ENCODE peak calls at places on chromosomes 13 and 19, in four cellular contexts. K is neural progenitor cell, U is SK-N-SH, X is GM23248. H is an unnamed sample. For H3K4me1 and H3K27me3, the result is how much of the 10 kb centered on the place peaks cover.

GRCh38 chr13:43058318-43058674 is 34.9 kb downstream of the DNAJC15 start:
- DNase-seq in K (no peak), U (no peak), X (peak), H (no peak)

GRCh38 chr13:44230736-44231135 is 142.9 kb upstream of the SERP2 start:
- DNase-seq in K (no peak), U (no peak), X (no peak), H (no peak)

GRCh38 chr19:19026299-19026971 is 6.9 kb downstream of the SUGP2 start:
- DNase-seq in K (peak), U (no peak), X (peak), H (no peak)

GRCh38 chr13:86932935-86933334 is 738.2 kb upstream of the SLITRK5 start:
- DNase-seq in K (peak), U (no peak), X (no peak), H (no peak)

GRCh38 chr13:27790523-27790922 is 1.8 kb upstream of the GSX1 start:
- DNase-seq in K (peak), U (no peak), X (no peak), H (peak)

GRCh38 chr19:18433735-18434398 is 4.1 kb downstream of the ISYNA1 start:
- DNase-seq in K (peak), U (peak), X (no peak), H (no peak)

GRCh38 chr19:15587663-15588062 is 27.4 kb upstream of the CYP4F8 start:
- DNase-seq in K (no peak), U (no peak), X (no peak), H (no peak)

GRCh38 chr13:76723551-76724232 is 162.5 kb downstream of the KCTD12 start:
- DNase-seq in K (peak), U (no peak), X (peak), H (peak)

GRCh38 chr19:10189631-10190425 is 4.9 kb downstream of the DNMT1 start:
- DNase-seq in K (no peak), U (no peak), X (peak), H (no peak)

GRCh38 chr13:98474761-98475160 is 102.1 kb downstream of the STK24 start:
- DNase-seq in K (no peak), U (no peak), X (no peak), H (no peak)

GRCh38 chr19:18859676-18860301 is 28.0 kb downstream of the UPF1 start:
- DNase-seq in K (no peak), U (no peak), X (no peak), H (no peak)

GRCh38 chr19:54164369-54165068 is 5.0 kb upstream of the LENG1 start:
- DNase-seq in K (peak), U (no peak), X (peak), H (no peak)

GRCh38 chr13:101868585-101869469 is 416.4 kb downstream of the ITGBL1 start:
- DNase-seq in K (no peak), U (no peak), X (no peak), H (no peak)

GRCh38 chr13:48311223-48311622 is 7.7 kb downstream of the RB1 start:
- DNase-seq in K (no peak), U (no peak), X (no peak), H (no peak)

GRCh38 chr13:32938907-32939306 is 77.3 kb upstream of the KL start:
- DNase-seq in K (no peak), U (no peak), X (peak), H (no peak)

GRCh38 chr13:101150998-101151397 is 265.3 kb downstream of the NALCN start:
- DNase-seq in K (peak), U (peak), X (peak), H (no peak)

GRCh38 chr19:45473366-45474190 is 5.8 kb downstream of the FOSB start:
- DNase-seq in K (peak), U (no peak), X (peak), H (no peak)

GRCh38 chr19:48196933-48197665 is 26.6 kb downstream of the ZSWIM9 start:
- DNase-seq in K (no peak), U (peak), X (no peak), H (no peak)

GRCh38 chr19:48443262-48443661 is 2.5 kb upstream of the GRWD1 start:
- DNase-seq in K (peak), U (no peak), X (peak), H (no peak)

GRCh38 chr19:51595190-51595589 is 24.1 kb downstream of the ZNF175 start:
- DNase-seq in K (no peak), U (no peak), X (no peak), H (no peak)

GRCh38 chr13:27273658-27274425 is 3.2 kb downstream of the RASL11A start:
- DNase-seq in K (no peak), U (no peak), X (no peak), H (no peak)

GRCh38 chr13:26037302-26037701 is 14.5 kb downstream of the SHISA2 start:
- DNase-seq in K (peak), U (no peak), X (no peak), H (peak)

GRCh38 chr19:39070888-39071287 is 13.3 kb upstream of the ACP7 start:
- DNase-seq in K (no peak), U (no peak), X (peak), H (no peak)

GRCh38 chr13:100363874-100364273 is 224.7 kb downstream of the GGACT start:
- DNase-seq in K (no peak), U (no peak), X (peak), H (no peak)

GRCh38 chr13:71621152-71622124 is 245.6 kb downstream of the DACH1 start:
- DNase-seq in K (no peak), U (peak), X (no peak), H (no peak)

GRCh38 chr13:47796816-47797215 is 204.3 kb downstream of the SUCLA2 start:
- DNase-seq in K (no peak), U (no peak), X (peak), H (no peak)

GRCh38 chr13:98254541-98254940 is 77.5 kb upstream of the RNF113B start:
- DNase-seq in K (no peak), U (peak), X (peak), H (no peak)

GRCh38 chr19:24166055-24166454 is 79.1 kb downstream of the ZNF254 start:
- DNase-seq in K (no peak), U (no peak), X (peak), H (no peak)

GRCh38 chr13:40589285-40590109 is 76.9 kb downstream of the FOXO1 start:
- DNase-seq in K (peak), U (no peak), X (peak), H (no peak)

GRCh38 chr13:43195112-43195511 is 171.7 kb downstream of the DNAJC15 start:
- DNase-seq in K (no peak), U (no peak), X (no peak), H (no peak)

GRCh38 chr13:98925949-98926348 is 51.9 kb downstream of the DOCK9 start:
- DNase-seq in K (no peak), U (no peak), X (no peak), H (no peak)

GRCh38 chr13:45119469-45119989 is 781 bp upstream of the GTF2F2 start:
- DNase-seq in K (peak), U (peak), X (peak), H (peak)

GRCh38 chr13:30004204-30004603 is 153.8 kb upstream of the UBL3 start:
- DNase-seq in K (no peak), U (no peak), X (peak), H (no peak)

GRCh38 chr19:34430738-34431625 is 2.8 kb downstream of the UBA2 start:
- DNase-seq in K (peak), U (peak), X (peak), H (peak)

GRCh38 chr19:6074709-6075403 is 35.4 kb downstream of the RFX2 start:
- DNase-seq in K (no peak), U (no peak), X (no peak), H (no peak)

DNA sequence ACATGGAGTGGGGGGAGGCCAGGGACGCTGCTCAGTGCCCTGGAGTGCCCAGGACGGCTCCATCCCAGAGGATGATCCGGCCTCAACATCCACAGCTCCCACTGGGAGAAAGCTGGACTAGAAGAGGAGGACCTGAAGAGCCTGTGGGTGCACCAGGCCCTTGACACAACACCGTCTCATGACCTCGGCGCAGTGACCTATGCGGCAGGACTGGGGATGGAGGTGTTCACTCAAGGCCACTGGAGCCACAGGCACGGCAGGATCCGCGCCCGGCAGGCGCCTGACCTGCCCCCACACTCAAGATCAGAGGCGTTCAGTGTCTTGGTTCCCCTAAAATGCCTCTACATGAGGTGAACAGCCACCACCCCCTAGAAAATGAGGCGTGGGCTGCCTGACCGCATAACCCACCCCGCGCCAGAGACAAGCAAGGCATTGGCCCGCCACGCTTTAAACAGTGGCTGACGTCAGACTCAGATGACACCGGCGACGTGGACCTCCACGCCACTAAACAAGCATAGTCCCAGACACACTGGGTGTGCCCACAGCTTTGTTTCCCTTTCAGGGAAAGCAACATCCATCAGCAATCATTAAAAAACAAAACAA is 8.0 kb downstream of the SGTA start:
- DNase-seq in K (no peak), U (no peak), X (no peak), H (no peak)
- H3K4me1 ChIP-seq in K (under half), U (under half), X (under half), H (under half)

DNA sequence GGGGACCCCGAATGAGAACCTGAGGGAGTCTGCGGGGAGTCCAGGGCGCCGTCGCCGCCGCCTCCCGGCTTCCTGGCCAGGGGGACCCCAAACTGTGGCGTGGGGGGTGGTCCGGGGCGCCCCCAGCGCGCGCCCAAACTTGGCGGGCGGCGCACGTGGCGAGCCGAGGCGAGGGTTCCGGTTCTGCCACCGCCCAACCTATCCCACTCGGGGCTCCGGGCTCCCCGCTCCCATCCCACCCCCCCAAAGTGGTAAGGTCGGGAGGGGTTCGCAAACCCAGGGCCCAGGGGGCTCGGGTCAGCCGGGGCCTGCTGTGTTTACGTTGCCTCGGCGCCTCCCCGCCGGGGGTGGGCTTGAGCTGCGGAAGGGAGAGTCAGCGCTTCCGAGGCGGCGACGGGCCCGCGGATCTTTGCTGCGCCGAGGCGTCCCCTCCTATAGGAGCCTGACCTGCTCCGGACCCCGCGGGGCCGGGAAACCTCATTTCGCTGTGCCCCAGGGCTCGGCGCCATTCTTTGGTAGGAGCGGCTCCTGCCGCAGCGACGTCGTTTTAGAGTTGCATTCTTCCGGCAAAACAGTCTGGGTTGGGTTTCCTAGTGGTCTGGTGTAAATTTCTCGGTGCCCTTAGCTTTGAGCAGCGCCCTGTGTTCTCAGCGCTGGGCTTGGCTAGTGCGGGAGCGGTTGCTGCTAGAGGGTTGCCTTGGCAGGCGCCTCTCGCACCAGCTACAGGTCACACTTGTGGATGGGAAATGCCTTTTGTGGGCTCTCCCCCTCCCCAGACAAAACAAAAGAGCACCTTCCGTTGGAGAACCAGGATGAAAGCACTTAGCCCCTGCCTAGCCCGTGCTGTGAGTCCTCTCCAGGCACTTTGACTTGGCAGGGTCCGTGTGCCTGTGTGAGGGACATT is 1.2 kb downstream of the DAZAP1 start:
- DNase-seq in K (peak), U (peak), X (peak), H (peak)
- H3K4me2 ChIP-seq in K (peak), U (peak), X (peak), H (peak)

GRCh38 chr19:55913643-55914268 is 18.4 kb downstream of the NLRP13 start:
- DNase-seq in K (no peak), U (peak), X (no peak), H (peak)
- H3K27me3 ChIP-seq in K (under half), U (under half), X (under half), H (under half)

GRCh38 chr19:7196721-7197168 is 97.5 kb downstream of the INSR start:
- DNase-seq in K (no peak), U (no peak), X (peak), H (no peak)
- H3K4me1 ChIP-seq in K (under half), U (under half), X (under half), H (under half)